ENCODE peak calls at places on chromosomes 7 and 10, in eight cellular contexts. One of them, this sample, is unnamed.

GRCh38 chr10:116000151-116000550 is 272.9 kb downstream of the GFRA1 start:
- DNase-seq in esophagus squamous epithelium: no peak
- DNase-seq in NCI-H345: no peak
- DNase-seq in PC-3: no peak
- DNase-seq in anterior cingulate cortex: no peak
- DNase-seq in CD4-positive, alpha-beta T cell: no peak
- DNase-seq in A549: no peak
- DNase-seq in right lobe of liver: peak; percentile 19
- DNase-seq in this sample: no peak

GRCh38 chr7:12865593-12865992 is 178.2 kb downstream of the ARL4A start:
- DNase-seq in esophagus squamous epithelium: no peak
- DNase-seq in NCI-H345: no peak
- DNase-seq in PC-3: no peak
- DNase-seq in anterior cingulate cortex: no peak
- DNase-seq in CD4-positive, alpha-beta T cell: no peak
- DNase-seq in A549: no peak
- DNase-seq in right lobe of liver: no peak
- DNase-seq in this sample: no peak

GRCh38 chr7:144534196-144534595 is 130.7 kb upstream of the NOBOX start:
- DNase-seq in esophagus squamous epithelium: no peak
- DNase-seq in NCI-H345: no peak
- DNase-seq in PC-3: no peak
- DNase-seq in anterior cingulate cortex: no peak
- DNase-seq in CD4-positive, alpha-beta T cell: no peak
- DNase-seq in A549: no peak
- DNase-seq in right lobe of liver: no peak
- DNase-seq in this sample: no peak

GRCh38 chr7:145848691-145849090 is 267.9 kb upstream of the CNTNAP2 start:
- DNase-seq in esophagus squamous epithelium: no peak
- DNase-seq in NCI-H345: no peak
- DNase-seq in PC-3: peak; percentile 25
- DNase-seq in anterior cingulate cortex: no peak
- DNase-seq in CD4-positive, alpha-beta T cell: no peak
- DNase-seq in A549: no peak
- DNase-seq in right lobe of liver: no peak
- DNase-seq in this sample: no peak

GRCh38 chr10:73876971-73877370 is 2.6 kb upstream of the CAMK2G start:
- DNase-seq in esophagus squamous epithelium: no peak
- DNase-seq in NCI-H345: no peak
- DNase-seq in PC-3: peak; percentile 98
- DNase-seq in anterior cingulate cortex: no peak
- DNase-seq in CD4-positive, alpha-beta T cell: no peak
- DNase-seq in A549: no peak
- DNase-seq in right lobe of liver: no peak
- DNase-seq in this sample: no peak

GRCh38 chr7:105685099-105685609 is 103.9 kb upstream of the EFCAB10 start:
- DNase-seq in esophagus squamous epithelium: no peak
- DNase-seq in NCI-H345: no peak
- DNase-seq in PC-3: peak; percentile 60
- DNase-seq in anterior cingulate cortex: no peak
- DNase-seq in CD4-positive, alpha-beta T cell: no peak
- DNase-seq in A549: no peak
- DNase-seq in right lobe of liver: no peak
- DNase-seq in this sample: no peak

GRCh38 chr7:156932006-156932405 is 17.5 kb upstream of the NOM1 start:
- DNase-seq in esophagus squamous epithelium: no peak
- DNase-seq in NCI-H345: peak; percentile 23
- DNase-seq in PC-3: peak; percentile 62
- DNase-seq in anterior cingulate cortex: no peak
- DNase-seq in CD4-positive, alpha-beta T cell: no peak
- DNase-seq in A549: peak; percentile 36
- DNase-seq in right lobe of liver: no peak
- DNase-seq in this sample: no peak

GRCh38 chr7:24724451-24725190 is 32.6 kb downstream of the GSDME start:
- DNase-seq in esophagus squamous epithelium: no peak
- DNase-seq in NCI-H345: no peak
- DNase-seq in PC-3: no peak
- DNase-seq in anterior cingulate cortex: no peak
- DNase-seq in CD4-positive, alpha-beta T cell: no peak
- DNase-seq in A549: no peak
- DNase-seq in right lobe of liver: no peak
- DNase-seq in this sample: no peak

GRCh38 chr10:131420867-131421266 is 109.3 kb upstream of the TCERG1L start:
- DNase-seq in esophagus squamous epithelium: no peak
- DNase-seq in NCI-H345: no peak
- DNase-seq in PC-3: no peak
- DNase-seq in anterior cingulate cortex: no peak
- DNase-seq in CD4-positive, alpha-beta T cell: no peak
- DNase-seq in A549: no peak
- DNase-seq in right lobe of liver: no peak
- DNase-seq in this sample: no peak

GRCh38 chr7:100629117-100629711 is 12.1 kb downstream of the TFR2 start:
- DNase-seq in esophagus squamous epithelium: no peak
- DNase-seq in NCI-H345: no peak
- DNase-seq in PC-3: peak; percentile 55
- DNase-seq in anterior cingulate cortex: no peak
- DNase-seq in CD4-positive, alpha-beta T cell: no peak
- DNase-seq in A549: peak; percentile 75
- DNase-seq in right lobe of liver: peak; percentile 19
- DNase-seq in this sample: no peak

GRCh38 chr10:70668454-70668970 is 3.8 kb upstream of the ADAMTS14 start:
- DNase-seq in esophagus squamous epithelium: no peak
- DNase-seq in NCI-H345: no peak
- DNase-seq in PC-3: peak; percentile 80
- DNase-seq in anterior cingulate cortex: no peak
- DNase-seq in CD4-positive, alpha-beta T cell: no peak
- DNase-seq in A549: no peak
- DNase-seq in right lobe of liver: no peak
- DNase-seq in this sample: no peak

GRCh38 chr7:96311967-96312366 is 9.9 kb downstream of the SLC25A13 start:
- DNase-seq in esophagus squamous epithelium: no peak
- DNase-seq in NCI-H345: no peak
- DNase-seq in PC-3: no peak
- DNase-seq in anterior cingulate cortex: no peak
- DNase-seq in CD4-positive, alpha-beta T cell: no peak
- DNase-seq in A549: no peak
- DNase-seq in right lobe of liver: no peak
- DNase-seq in this sample: no peak